ENCODE peak calls at places on chromosomes 11 and 22, in four cellular contexts. L, W, J and F are unnamed samples.

GRCh38 chr11:83401506-83402225 is 115.5 kb upstream of the CCDC90B start:
- DNase-seq in L (no peak), W (no peak), J (no peak), F (no peak)

GRCh38 chr22:27435839-27436581 is 365.5 kb downstream of the MN1 start:
- DNase-seq in L (no peak), W (no peak), J (no peak), F (peak; percentile 41)

GRCh38 chr11:111607751-111608150 is 5.5 kb downstream of the SIK2 start:
- DNase-seq in L (no peak), W (no peak), J (no peak), F (no peak)

GRCh38 chr22:29987143-29987542 is 93.1 kb upstream of the HORMAD2 start:
- DNase-seq in L (no peak), W (no peak), J (no peak), F (no peak)

GRCh38 chr11:68825603-68826002 is 16.1 kb downstream of the CPT1A start:
- DNase-seq in L (peak; percentile 37), W (peak; percentile 37), J (no peak), F (peak; percentile 78)

GRCh38 chr22:27474711-27475547 is 326.6 kb downstream of the MN1 start:
- DNase-seq in L (peak; percentile 68), W (peak; percentile 66), J (peak; percentile 85), F (peak; percentile 76)

GRCh38 chr11:132595711-132596111 is 936.6 kb downstream of the OPCML start:
- DNase-seq in L (no peak), W (no peak), J (no peak), F (no peak)

GRCh38 chr22:37520754-37521153 is 1.5 kb upstream of the CARD10 start:
- DNase-seq in L (no peak), W (no peak), J (no peak), F (no peak)

GRCh38 chr22:42001127-42001526 is 2.5 kb downstream of the WBP2NL start:
- DNase-seq in L (no peak), W (no peak), J (no peak), F (peak; percentile 32)

GRCh38 chr11:1792461-1792860 is 28.7 kb upstream of the CTSD start:
- DNase-seq in L (no peak), W (no peak), J (no peak), F (no peak)

GRCh38 chr22:23264610-23265388 is 84.5 kb downstream of the BCR start:
- DNase-seq in L (no peak), W (no peak), J (no peak), F (no peak)

GRCh38 chr22:24554316-24555159 is at the start of gene GUCD1:
- DNase-seq in L (no peak), W (no peak), J (no peak), F (peak; percentile 53)

GRCh38 chr22:39363751-39364484 is 14.1 kb downstream of the SYNGR1 start:
- DNase-seq in L (no peak), W (no peak), J (no peak), F (no peak)

GRCh38 chr11:120545813-120546212 is 34.3 kb downstream of the GRIK4 start:
- DNase-seq in L (no peak), W (no peak), J (no peak), F (no peak)

GRCh38 chr11:69032833-69033232 is 15.9 kb upstream of the TPCN2 start:
- DNase-seq in L (no peak), W (no peak), J (no peak), F (no peak)

GRCh38 chr11:58893899-58894298 is 45.4 kb upstream of the GLYATL1 start:
- DNase-seq in L (no peak), W (no peak), J (no peak), F (no peak)

GRCh38 chr11:119361056-119361787 is 14.7 kb upstream of the MFRP start:
- DNase-seq in L (peak; percentile 74), W (peak; percentile 79), J (no peak), F (no peak)

GRCh38 chr22:30955153-30955552 is 13.4 kb downstream of the MORC2 start:
- DNase-seq in L (no peak), W (no peak), J (no peak), F (no peak)

DNA sequence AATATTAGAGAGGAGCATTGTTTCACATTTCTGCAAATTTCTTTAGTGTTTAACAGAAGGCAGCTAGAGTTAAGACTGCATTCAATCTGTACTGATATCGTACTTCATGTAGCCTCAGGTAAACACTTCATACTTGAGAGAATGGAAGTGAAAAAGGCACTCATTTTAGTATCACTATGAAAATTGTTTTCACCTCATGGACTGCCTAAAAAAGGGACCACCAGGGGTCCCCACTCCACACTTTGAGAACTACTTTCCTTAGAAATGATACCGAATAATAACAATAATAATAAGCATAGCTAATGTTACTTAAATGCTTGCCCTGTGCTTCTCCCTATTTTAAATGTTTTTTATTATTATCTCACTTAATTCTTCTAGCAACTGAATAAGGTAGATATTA is 95.1 kb downstream of the BLID start:
- DNase-seq in L (peak; percentile 4), W (no peak), J (no peak), F (peak; percentile 46)
- TF ChIP-seq CTCF in L (peak; percentile 36), W (peak; percentile 40), J (no peak), F (peak; percentile 57)

GRCh38 chr11:115083129-115083823 is 404.9 kb downstream of the NXPE2 start:
- DNase-seq in L (no peak), W (no peak), J (no peak), F (no peak)
- H3K4me2 ChIP-seq in L (peak overlapping the region; percentile 34), W (no peak overlapping the region), J (no peak overlapping the region), F (no peak overlapping the region)

GRCh38 chr22:43482310-43482625 is 70.5 kb downstream of the MPPED1 start:
- DNase-seq in L (no peak), W (no peak), J (no peak), F (no peak)
- TF ChIP-seq MAX in L (no peak), W (no peak), J (no peak), F (no peak)

GRCh38 chr11:64604458-64605247 is 13.6 kb downstream of the SLC22A12 start:
- DNase-seq in L (no peak), W (no peak), J (no peak), F (no peak)

GRCh38 chr11:64605656-64606585 is 14.9 kb downstream of the SLC22A12 start:
- DNase-seq in L (no peak), W (no peak), J (no peak), F (no peak)

GRCh38 chr11:64606796-64607380 is 15.9 kb downstream of the SLC22A12 start:
- DNase-seq in L (no peak), W (no peak), J (no peak), F (no peak)

GRCh38 chr11:64603411-64604110 is 12.5 kb downstream of the SLC22A12 start:
- DNase-seq in L (no peak), W (no peak), J (no peak), F (no peak)

DNA sequence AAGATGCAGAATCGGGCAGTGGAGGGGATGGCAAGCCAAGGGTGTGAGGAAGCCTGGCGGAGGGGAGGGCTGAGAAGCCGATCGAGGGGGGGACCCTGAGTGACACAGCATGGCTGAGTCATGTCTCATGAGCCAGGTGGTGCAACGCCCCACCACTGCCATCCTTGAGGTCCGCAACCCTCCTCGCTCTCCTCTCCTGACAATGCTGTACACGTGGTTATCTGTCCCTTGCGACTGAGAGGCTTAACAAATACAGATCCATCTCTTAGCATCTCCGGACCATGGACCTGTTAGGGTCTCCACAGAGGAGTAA is 14.2 kb downstream of the SLC22A12 start:
- DNase-seq in L (no peak), W (no peak), J (no peak), F (no peak)
- TF ChIP-seq CTCF in L (no peak), W (no peak), J (peak; percentile 7), F (no peak)

GRCh38 chr11:122116591-122116990 is 576 bp upstream of the BLID start:
- DNase-seq in L (no peak), W (no peak), J (no peak), F (no peak)
- H3K4me2 ChIP-seq in L (no peak overlapping the region), W (no peak overlapping the region), J (no peak overlapping the region), F (no peak overlapping the region)

DNA sequence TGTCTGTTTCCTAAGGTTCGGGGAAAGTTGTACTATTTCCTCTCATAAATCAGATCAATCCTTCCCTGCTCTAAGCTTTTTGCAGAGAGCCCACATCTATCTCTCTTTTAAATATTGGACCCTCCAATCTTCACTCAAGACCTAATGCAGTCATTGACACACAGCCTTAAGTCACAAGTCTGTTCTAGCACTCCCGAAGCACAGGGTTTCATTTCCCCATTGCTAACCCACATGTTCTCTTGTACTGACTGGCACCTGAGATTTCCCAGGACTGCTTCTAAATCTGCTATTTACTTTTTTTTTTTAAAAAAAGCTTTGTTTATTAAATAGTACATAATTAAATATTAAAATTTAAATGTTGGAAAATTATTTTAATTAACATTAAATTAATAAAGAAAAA is 674.7 kb downstream of the TBC1D22A start:
- DNase-seq in L (no peak), W (no peak), J (no peak), F (no peak)
- TF ChIP-seq MAX in L (no peak), W (no peak), J (no peak), F (no peak)

GRCh38 chr11:100927579-100927978 is 202.0 kb downstream of the PGR start:
- DNase-seq in L (no peak), W (no peak), J (no peak), F (no peak)

GRCh38 chr11:100929377-100929776 is 200.2 kb downstream of the PGR start:
- DNase-seq in L (no peak), W (no peak), J (no peak), F (no peak)

GRCh38 chr11:100928426-100928825 is 201.2 kb downstream of the PGR start:
- DNase-seq in L (no peak), W (no peak), J (no peak), F (no peak)

GRCh38 chr11:100932474-100933100 is 197.0 kb downstream of the PGR start:
- DNase-seq in L (peak; percentile 26), W (peak; percentile 26), J (no peak), F (peak; percentile 41)

GRCh38 chr11:100930185-100930778 is 199.3 kb downstream of the PGR start:
- DNase-seq in L (peak; percentile 55), W (peak; percentile 47), J (no peak), F (peak; percentile 64)
- TF ChIP-seq CTCF in L (peak; percentile 69), W (peak; percentile 46), J (no peak), F (peak; percentile 49)

GRCh38 chr11:93128574-93128973 is 69.2 kb downstream of the SLC36A4 start:
- DNase-seq in L (no peak), W (no peak), J (no peak), F (no peak)

GRCh38 chr11:93131709-93132108 is 66.1 kb downstream of the SLC36A4 start:
- DNase-seq in L (peak; percentile 14), W (no peak), J (no peak), F (peak; percentile 44)

DNA sequence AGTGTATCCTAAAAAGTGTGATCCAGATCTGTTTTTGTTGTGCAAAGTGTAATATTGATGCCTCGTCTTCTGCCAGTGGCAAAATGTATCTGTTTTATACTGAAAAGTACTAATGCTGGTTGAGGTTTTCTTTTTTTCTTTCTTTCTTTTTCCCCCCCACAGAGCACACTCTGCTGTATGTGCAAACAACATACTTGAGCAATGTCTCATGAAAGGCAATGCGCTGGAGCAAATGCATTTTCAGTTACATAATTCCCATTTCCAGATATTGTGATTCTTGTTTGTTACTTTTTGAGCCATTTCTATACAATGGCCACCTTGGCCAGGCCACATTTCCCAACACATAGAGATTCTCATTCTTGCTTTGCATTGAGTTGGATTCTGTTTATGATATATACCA is 64.1 kb downstream of the SLC36A4 start:
- DNase-seq in L (no peak), W (no peak), J (no peak), F (no peak)
- H3K4me2 ChIP-seq in L (no peak overlapping the region), W (no peak overlapping the region), J (no peak overlapping the region), F (no peak overlapping the region)